ENCODE peak calls at places on chromosomes 7 and 10, in four cellular contexts. One of them, this sample, is unnamed.

GRCh38 chr7:4143511-4144160 is 538.5 kb upstream of the FOXK1 start:
- DNase-seq in fibroblast of pulmonary artery: no peak
- DNase-seq in mucosa of descending colon: no peak
- DNase-seq in brain microvascular endothelial cell: no peak
- DNase-seq in this sample: no peak

GRCh38 chr10:87664276-87664687 is 4.6 kb downstream of the PAPSS2 start:
- DNase-seq in brain microvascular endothelial cell: no peak
- DNase-seq in mucosa of descending colon: no peak
- DNase-seq in fibroblast of pulmonary artery: no peak
- DNase-seq in this sample: peak

GRCh38 chr10:61692447-61692846 is 29.7 kb downstream of the CABCOCO1 start:
- DNase-seq in brain microvascular endothelial cell: no peak
- DNase-seq in fibroblast of pulmonary artery: no peak
- DNase-seq in mucosa of descending colon: no peak
- DNase-seq in this sample: no peak

GRCh38 chr10:93818086-93818485 is 60.4 kb downstream of the LGI1 start:
- DNase-seq in mucosa of descending colon: no peak
- DNase-seq in fibroblast of pulmonary artery: no peak
- DNase-seq in brain microvascular endothelial cell: no peak
- DNase-seq in this sample: no peak

GRCh38 chr10:78691301-78692030 is 377.3 kb upstream of the ZMIZ1 start:
- DNase-seq in brain microvascular endothelial cell: no peak
- DNase-seq in mucosa of descending colon: no peak
- DNase-seq in fibroblast of pulmonary artery: no peak
- DNase-seq in this sample: no peak

GRCh38 chr7:88072036-88072714 is 138.1 kb downstream of the ADAM22 start:
- DNase-seq in mucosa of descending colon: no peak
- DNase-seq in brain microvascular endothelial cell: no peak
- DNase-seq in fibroblast of pulmonary artery: no peak
- DNase-seq in this sample: no peak

GRCh38 chr10:6300106-6300783 is 97.5 kb downstream of the PFKFB3 start:
- DNase-seq in mucosa of descending colon: no peak
- DNase-seq in fibroblast of pulmonary artery: peak
- DNase-seq in brain microvascular endothelial cell: no peak
- DNase-seq in this sample: peak

GRCh38 chr10:124106241-124106905 is 13.0 kb upstream of the CHST15 start:
- DNase-seq in mucosa of descending colon: no peak
- DNase-seq in fibroblast of pulmonary artery: peak
- DNase-seq in brain microvascular endothelial cell: peak
- DNase-seq in this sample: peak

GRCh38 chr10:132306341-132306685 is 1.4 kb downstream of the STK32C start:
- DNase-seq in brain microvascular endothelial cell: no peak
- DNase-seq in mucosa of descending colon: peak
- DNase-seq in fibroblast of pulmonary artery: no peak
- DNase-seq in this sample: no peak
- H3K4me3 ChIP-seq in brain microvascular endothelial cell: no peak
- H3K4me3 ChIP-seq in mucosa of descending colon: no peak
- H3K4me3 ChIP-seq in fibroblast of pulmonary artery: no peak
- H3K4me3 ChIP-seq in this sample: no peak

GRCh38 chr7:73628504-73628903 is 4.2 kb upstream of the MLXIPL start:
- DNase-seq in mucosa of descending colon: no peak
- DNase-seq in fibroblast of pulmonary artery: no peak
- DNase-seq in brain microvascular endothelial cell: no peak
- DNase-seq in this sample: no peak

GRCh38 chr7:73624669-73625001 is 313 bp upstream of the MLXIPL start:
- DNase-seq in fibroblast of pulmonary artery: no peak
- DNase-seq in mucosa of descending colon: no peak
- DNase-seq in brain microvascular endothelial cell: no peak
- DNase-seq in this sample: no peak

GRCh38 chr7:73623798-73624668 is at the start of gene MLXIPL:
- DNase-seq in mucosa of descending colon: peak
- DNase-seq in fibroblast of pulmonary artery: peak
- DNase-seq in brain microvascular endothelial cell: peak
- DNase-seq in this sample: peak

GRCh38 chr7:73625276-73625675 is 954 bp upstream of the MLXIPL start:
- DNase-seq in brain microvascular endothelial cell: no peak
- DNase-seq in fibroblast of pulmonary artery: no peak
- DNase-seq in mucosa of descending colon: no peak
- DNase-seq in this sample: no peak

DNA sequence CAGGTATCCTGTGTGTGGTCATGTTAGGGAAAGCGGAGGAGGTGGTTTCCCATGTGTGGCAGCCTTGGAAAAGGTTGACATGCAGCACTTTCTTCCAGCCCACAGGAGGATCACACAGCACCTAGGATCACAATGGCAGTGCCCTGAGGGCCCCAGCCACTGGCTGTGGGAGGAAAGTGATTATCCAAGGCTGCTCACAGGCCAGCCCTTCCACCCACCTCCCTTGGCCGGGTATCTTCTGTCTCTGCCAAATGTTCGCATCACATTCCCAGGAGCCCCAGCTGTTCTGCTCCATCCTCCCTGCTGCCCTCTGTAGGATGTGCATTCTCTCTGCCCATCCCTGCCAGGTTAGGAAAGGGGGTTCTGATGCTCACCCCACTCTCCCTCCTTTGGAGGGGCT is 2.5 kb upstream of the MLXIPL start:
- DNase-seq in mucosa of descending colon: no peak
- DNase-seq in brain microvascular endothelial cell: no peak
- DNase-seq in fibroblast of pulmonary artery: peak
- DNase-seq in this sample: no peak
- TF ChIP-seq CTCF in mucosa of descending colon: no peak
- TF ChIP-seq CTCF in brain microvascular endothelial cell: peak
- TF ChIP-seq CTCF in fibroblast of pulmonary artery: peak
- TF ChIP-seq CTCF in this sample: peak

GRCh38 chr7:105711726-105712402 is 130.6 kb upstream of the EFCAB10 start:
- DNase-seq in mucosa of descending colon: no peak
- DNase-seq in brain microvascular endothelial cell: no peak
- DNase-seq in fibroblast of pulmonary artery: no peak
- DNase-seq in this sample: no peak

GRCh38 chr7:105707967-105708580 is 126.8 kb upstream of the EFCAB10 start:
- DNase-seq in brain microvascular endothelial cell: no peak
- DNase-seq in fibroblast of pulmonary artery: no peak
- DNase-seq in mucosa of descending colon: no peak
- DNase-seq in this sample: peak

GRCh38 chr7:105707381-105707780 is 126.1 kb upstream of the EFCAB10 start:
- DNase-seq in mucosa of descending colon: no peak
- DNase-seq in fibroblast of pulmonary artery: no peak
- DNase-seq in brain microvascular endothelial cell: no peak
- DNase-seq in this sample: peak

GRCh38 chr7:105705427-105705826 is 124.1 kb upstream of the EFCAB10 start:
- DNase-seq in mucosa of descending colon: no peak
- DNase-seq in fibroblast of pulmonary artery: no peak
- DNase-seq in brain microvascular endothelial cell: no peak
- DNase-seq in this sample: no peak

GRCh38 chr7:105708681-105709080 is 127.4 kb upstream of the EFCAB10 start:
- DNase-seq in fibroblast of pulmonary artery: no peak
- DNase-seq in brain microvascular endothelial cell: no peak
- DNase-seq in mucosa of descending colon: no peak
- DNase-seq in this sample: no peak
- H3K4me3 ChIP-seq in fibroblast of pulmonary artery: no peak
- H3K4me3 ChIP-seq in brain microvascular endothelial cell: no peak
- H3K4me3 ChIP-seq in mucosa of descending colon: no peak
- H3K4me3 ChIP-seq in this sample: no peak

GRCh38 chr7:123070702-123071286 is 75.3 kb upstream of the TAS2R16 start:
- DNase-seq in mucosa of descending colon: no peak
- DNase-seq in brain microvascular endothelial cell: peak
- DNase-seq in fibroblast of pulmonary artery: peak
- DNase-seq in this sample: peak
- TF ChIP-seq CTCF in mucosa of descending colon: no peak
- TF ChIP-seq CTCF in brain microvascular endothelial cell: peak
- TF ChIP-seq CTCF in fibroblast of pulmonary artery: peak
- TF ChIP-seq CTCF in this sample: peak

GRCh38 chr10:129032626-129033353 is 434.3 kb upstream of the MGMT start:
- DNase-seq in mucosa of descending colon: no peak
- DNase-seq in fibroblast of pulmonary artery: no peak
- DNase-seq in brain microvascular endothelial cell: no peak
- DNase-seq in this sample: no peak

GRCh38 chr10:129025774-129026173 is 441.3 kb upstream of the MGMT start:
- DNase-seq in mucosa of descending colon: no peak
- DNase-seq in fibroblast of pulmonary artery: no peak
- DNase-seq in brain microvascular endothelial cell: no peak
- DNase-seq in this sample: no peak

GRCh38 chr10:129031233-129032150 is 435.5 kb upstream of the MGMT start:
- DNase-seq in mucosa of descending colon: no peak
- DNase-seq in brain microvascular endothelial cell: peak
- DNase-seq in fibroblast of pulmonary artery: peak
- DNase-seq in this sample: peak

GRCh38 chr10:129033354-129033729 is 433.7 kb upstream of the MGMT start:
- DNase-seq in fibroblast of pulmonary artery: no peak
- DNase-seq in mucosa of descending colon: no peak
- DNase-seq in brain microvascular endothelial cell: no peak
- DNase-seq in this sample: no peak

DNA sequence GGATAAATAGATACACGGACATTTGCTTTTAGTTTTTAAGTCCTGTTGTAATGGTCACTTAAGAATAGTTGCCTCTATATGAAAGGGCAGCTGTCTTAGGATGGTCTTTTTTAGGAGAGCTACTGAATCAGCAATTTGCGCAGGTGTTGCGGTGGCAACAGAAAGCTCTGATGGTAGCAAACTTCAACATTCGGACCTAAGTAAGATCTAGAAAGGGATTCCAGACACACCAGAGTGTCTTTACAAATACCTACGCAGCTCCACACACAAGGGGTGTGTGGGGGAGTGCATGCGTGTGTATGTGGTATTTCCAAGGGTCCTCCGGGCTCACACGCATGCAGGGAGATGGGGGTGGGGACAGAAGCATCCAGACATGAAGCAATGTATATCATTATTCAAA is 438.6 kb upstream of the MGMT start:
- DNase-seq in fibroblast of pulmonary artery: no peak
- DNase-seq in brain microvascular endothelial cell: no peak
- DNase-seq in mucosa of descending colon: no peak
- DNase-seq in this sample: no peak
- H3K4me3 ChIP-seq in fibroblast of pulmonary artery: no peak
- H3K4me3 ChIP-seq in brain microvascular endothelial cell: no peak
- H3K4me3 ChIP-seq in mucosa of descending colon: no peak
- H3K4me3 ChIP-seq in this sample: no peak

DNA sequence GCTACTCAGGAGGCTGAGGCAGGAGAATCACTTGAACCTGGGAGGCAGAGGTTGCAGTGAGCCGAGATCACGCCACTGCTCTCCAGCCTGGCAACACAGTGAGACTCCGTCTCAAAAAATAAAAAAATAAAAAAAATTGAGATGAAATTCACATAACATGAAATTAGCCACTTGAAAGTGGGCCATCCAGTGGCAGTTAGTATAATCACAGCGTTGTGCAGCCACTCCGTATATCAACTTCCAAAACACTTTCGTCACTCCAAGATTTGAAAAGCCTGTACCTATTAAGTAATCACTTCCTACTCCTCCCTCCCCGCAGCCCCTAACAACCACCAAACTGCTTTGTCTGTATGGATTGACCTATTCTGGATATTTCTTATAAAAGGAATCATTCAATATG is 20.7 kb upstream of the CACUL1 start:
- DNase-seq in mucosa of descending colon: no peak
- DNase-seq in brain microvascular endothelial cell: no peak
- DNase-seq in fibroblast of pulmonary artery: peak
- DNase-seq in this sample: peak
- TF ChIP-seq CTCF in mucosa of descending colon: no peak
- TF ChIP-seq CTCF in brain microvascular endothelial cell: no peak
- TF ChIP-seq CTCF in fibroblast of pulmonary artery: peak
- TF ChIP-seq CTCF in this sample: peak

DNA sequence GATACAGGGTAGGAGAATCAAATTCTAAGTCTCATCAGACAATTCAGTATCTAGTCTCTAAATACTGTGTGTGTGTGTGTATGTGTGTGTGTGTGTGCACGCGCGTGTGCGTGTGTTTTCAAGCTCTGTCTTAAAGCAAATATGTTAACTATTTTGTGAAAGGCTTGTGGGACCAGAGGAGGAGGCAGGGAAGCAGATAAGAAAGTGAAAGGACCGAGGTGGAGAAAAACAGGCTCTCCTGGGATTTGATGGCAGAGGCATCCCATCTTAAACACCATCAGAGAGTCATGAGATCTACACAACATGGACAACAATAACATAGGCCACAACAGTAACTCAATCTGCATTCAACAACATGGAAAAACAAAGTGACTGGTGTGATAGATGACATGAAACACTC is 67.1 kb downstream of the PIP4K2A start:
- DNase-seq in mucosa of descending colon: no peak
- DNase-seq in brain microvascular endothelial cell: no peak
- DNase-seq in fibroblast of pulmonary artery: peak
- DNase-seq in this sample: no peak
- H3K4me3 ChIP-seq in mucosa of descending colon: no peak
- H3K4me3 ChIP-seq in brain microvascular endothelial cell: no peak
- H3K4me3 ChIP-seq in fibroblast of pulmonary artery: no peak
- H3K4me3 ChIP-seq in this sample: no peak

GRCh38 chr7:140810830-140811556 is 113.7 kb downstream of the BRAF start:
- DNase-seq in mucosa of descending colon: no peak
- DNase-seq in brain microvascular endothelial cell: peak
- DNase-seq in fibroblast of pulmonary artery: peak
- DNase-seq in this sample: peak
- TF ChIP-seq CTCF in mucosa of descending colon: peak
- TF ChIP-seq CTCF in brain microvascular endothelial cell: peak
- TF ChIP-seq CTCF in fibroblast of pulmonary artery: peak
- TF ChIP-seq CTCF in this sample: peak

GRCh38 chr10:21169271-21169670 is 272.2 kb upstream of the NEBL start:
- DNase-seq in fibroblast of pulmonary artery: no peak
- DNase-seq in brain microvascular endothelial cell: no peak
- DNase-seq in mucosa of descending colon: no peak
- DNase-seq in this sample: no peak

GRCh38 chr10:21172774-21173432 is 275.8 kb upstream of the NEBL start:
- DNase-seq in fibroblast of pulmonary artery: no peak
- DNase-seq in brain microvascular endothelial cell: no peak
- DNase-seq in mucosa of descending colon: peak
- DNase-seq in this sample: peak

GRCh38 chr10:21171936-21172773 is 275.0 kb upstream of the NEBL start:
- DNase-seq in fibroblast of pulmonary artery: no peak
- DNase-seq in mucosa of descending colon: peak
- DNase-seq in brain microvascular endothelial cell: no peak
- DNase-seq in this sample: no peak

GRCh38 chr10:21171197-21171935 is 274.3 kb upstream of the NEBL start:
- DNase-seq in fibroblast of pulmonary artery: no peak
- DNase-seq in mucosa of descending colon: no peak
- DNase-seq in brain microvascular endothelial cell: no peak
- DNase-seq in this sample: no peak

DNA sequence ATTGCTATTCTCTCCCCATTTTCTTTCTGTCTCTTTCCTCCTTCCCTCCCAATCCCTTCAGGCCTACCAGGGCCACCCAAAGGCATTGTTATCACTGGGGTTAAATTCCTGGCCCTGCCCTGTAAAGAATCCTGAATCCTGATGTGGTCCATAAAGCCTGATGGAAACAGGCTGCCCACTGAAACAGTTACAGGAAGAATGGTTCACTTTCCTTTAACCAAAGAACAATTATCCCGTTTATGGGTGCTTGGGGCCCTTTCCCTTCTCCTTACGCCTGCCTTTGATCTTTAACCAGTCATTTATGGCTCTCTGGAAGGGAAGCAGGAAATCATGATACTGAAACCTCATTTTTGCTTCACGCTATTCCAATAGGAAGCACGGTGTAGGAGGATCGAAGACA is 273.1 kb upstream of the NEBL start:
- DNase-seq in fibroblast of pulmonary artery: no peak
- DNase-seq in brain microvascular endothelial cell: no peak
- DNase-seq in mucosa of descending colon: no peak
- DNase-seq in this sample: no peak
- H3K4me3 ChIP-seq in fibroblast of pulmonary artery: no peak
- H3K4me3 ChIP-seq in brain microvascular endothelial cell: no peak
- H3K4me3 ChIP-seq in mucosa of descending colon: no peak
- H3K4me3 ChIP-seq in this sample: no peak